ENCODE peak calls at places on chromosome 6, in five cellular contexts. Z is GM04504; U is occipital lobe; B is left cardiac atrium; S is stimulated activated CD8-positive, alpha-beta memory T cell treated with anti-CD3 and anti-CD28 coated beads, Interleukin-15, amount 100 ng/mL, for 4 hours. G is an unnamed sample.

GRCh38 chr6:125659887-125660286 is 89.5 kb upstream of the HEY2 start:
- DNase-seq in Z (no peak), U (no peak), B (no peak), S (no peak), G (no peak)

GRCh38 chr6:169023161-169023874 is 230.3 kb downstream of the THBS2 start:
- DNase-seq in Z (no peak), U (no peak), B (no peak), S (no peak), G (no peak)

GRCh38 chr6:73722318-73723060 is 26.5 kb downstream of the CD109 start:
- DNase-seq in Z (peak), U (no peak), B (no peak), S (no peak), G (no peak)

GRCh38 chr6:26017567-26017966 is 55.0 kb downstream of the TRIM38 start:
- DNase-seq in Z (peak), U (peak), B (peak), S (peak), G (no peak)

GRCh38 chr6:139888691-139889122 is 514.3 kb upstream of the CITED2 start:
- DNase-seq in Z (no peak), U (no peak), B (no peak), S (no peak), G (no peak)

GRCh38 chr6:119145111-119145510 is 66.6 kb upstream of the FAM184A start:
- DNase-seq in Z (no peak), U (no peak), B (no peak), S (no peak), G (no peak)

GRCh38 chr6:32692019-32692418 is 25.6 kb upstream of the HLA-DQB1 start:
- DNase-seq in Z (no peak), U (no peak), B (peak), S (peak), G (no peak)

GRCh38 chr6:67766061-67766460 is 869.0 kb upstream of the ADGRB3 start:
- DNase-seq in Z (no peak), U (no peak), B (no peak), S (no peak), G (no peak)

GRCh38 chr6:42046491-42047219 is 3.7 kb upstream of the TAF8 start:
- DNase-seq in Z (no peak), U (no peak), B (no peak), S (no peak), G (no peak)

GRCh38 chr6:52423971-52424381 is 3.8 kb downstream of the EFHC1 start:
- DNase-seq in Z (no peak), U (no peak), B (peak), S (no peak), G (no peak)

GRCh38 chr6:105243487-105243886 is 63.7 kb upstream of the POPDC3 start:
- DNase-seq in Z (no peak), U (no peak), B (no peak), S (no peak), G (no peak)

GRCh38 chr6:149864578-149865535 is 698 bp upstream of the LRP11 start:
- DNase-seq in Z (no peak), U (no peak), B (peak), S (no peak), G (peak)

GRCh38 chr6:149196091-149196490 is 121.4 kb upstream of the TAB2 start:
- DNase-seq in Z (no peak), U (no peak), B (no peak), S (no peak), G (no peak)